ENCODE peak calls at places on chromosomes 11 and 22, in five cellular contexts. G is HCT116; H is Ammon's horn; T is activated CD8-positive, alpha-beta memory T cell treated with anti-CD3 and anti-CD28 coated beads for 48 hours; U is IMR-90. V is an unnamed sample.

GRCh38 chr22:25750569-25751173 is 8.7 kb downstream of the MYO18B start:
- DNase-seq in H (no peak), U (no peak), G (no peak), T (no peak), V (no peak)

GRCh38 chr22:38963872-38964271 is 6.5 kb downstream of the APOBEC3A start:
- DNase-seq in G (no peak), T (no peak), H (no peak), U (no peak), V (no peak)

GRCh38 chr22:35346596-35347220 is 34.2 kb upstream of the HMOX1 start:
- DNase-seq in H (no peak), G (no peak), T (no peak), U (no peak), V (no peak)

GRCh38 chr11:133745791-133746190 is 99.5 kb downstream of the SPATA19 start:
- DNase-seq in H (peak; percentile 50), U (no peak), G (no peak), T (no peak), V (no peak)

GRCh38 chr22:48945621-48946458 is 881.8 kb downstream of the BRD1 start:
- DNase-seq in T (no peak), H (no peak), U (no peak), G (no peak), V (no peak)

GRCh38 chr22:24201681-24202590 is 20.6 kb downstream of the SUSD2 start:
- DNase-seq in T (no peak), H (no peak), U (peak; percentile 35), G (peak; percentile 85), V (no peak)

GRCh38 chr11:131661137-131661536 is 290.7 kb downstream of the NTM start:
- DNase-seq in U (peak; percentile 32), H (no peak), T (no peak), G (no peak), V (no peak)

GRCh38 chr11:87219266-87219665 is 181.5 kb downstream of the TMEM135 start:
- DNase-seq in U (no peak), H (no peak), T (no peak), G (no peak), V (no peak)

GRCh38 chr11:102279641-102280170 is 37.6 kb upstream of the BIRC3 start:
- DNase-seq in U (peak; percentile 84), G (no peak), T (no peak), H (no peak), V (no peak)

GRCh38 chr11:72105888-72106287 is at the start of gene TOMT:
- DNase-seq in H (no peak), G (no peak), T (no peak), U (no peak), V (no peak)

GRCh38 chr11:60095477-60096120 is 7.1 kb downstream of the MS4A2 start:
- DNase-seq in H (no peak), T (no peak), U (no peak), G (no peak), V (no peak)

GRCh38 chr11:126363706-126364245 is 8.3 kb downstream of the ST3GAL4 start:
- DNase-seq in T (no peak), U (no peak), G (no peak), H (peak; percentile 87), V (peak; percentile 94)

GRCh38 chr22:24925586-24926427 is 20.7 kb downstream of the LHFPL7 start:
- DNase-seq in H (no peak), U (no peak), G (no peak), T (no peak), V (no peak)

GRCh38 chr11:12075822-12076821 is 34.3 kb upstream of the MICAL2 start:
- DNase-seq in G (no peak), H (peak; percentile 58), T (no peak), U (peak; percentile 100), V (no peak)

GRCh38 chr22:43174941-43175531 is 11.9 kb downstream of the TTLL12 start:
- DNase-seq in H (no peak), G (no peak), T (no peak), U (no peak), V (no peak)

GRCh38 chr11:36456136-36456535 is 53.9 kb downstream of the TRAF6 start:
- DNase-seq in T (no peak), G (no peak), H (no peak), U (no peak), V (no peak)

GRCh38 chr11:103920449-103920848 is 116.0 kb upstream of the DDI1 start:
- DNase-seq in G (no peak), H (no peak), T (no peak), U (peak; percentile 73), V (no peak)

GRCh38 chr11:1884123-1884415 is 7.6 kb downstream of the PRR33 start:
- DNase-seq in T (no peak), H (no peak), G (no peak), U (no peak), V (no peak)

GRCh38 chr11:128898580-128899344 is 7.6 kb downstream of the KCNJ5 start:
- DNase-seq in U (peak; percentile 66), G (no peak), T (no peak), H (no peak), V (no peak)

GRCh38 chr22:36445158-36445668 is 36.2 kb downstream of the TXN2 start:
- DNase-seq in G (no peak), U (peak; percentile 97), T (no peak), H (no peak), V (no peak)

GRCh38 chr11:67438121-67438902 is 830 bp upstream of the PTPRCAP start:
- DNase-seq in H (no peak), U (no peak), G (no peak), T (no peak), V (no peak)

GRCh38 chr22:46609175-46609690 is 11.0 kb upstream of the GRAMD4 start:
- DNase-seq in H (no peak), G (no peak), T (no peak), U (no peak), V (no peak)

GRCh38 chr11:1442163-1442562 is 44.4 kb downstream of the MOB2 start:
- DNase-seq in U (no peak), T (no peak), G (no peak), H (peak; percentile 40), V (no peak)

GRCh38 chr11:7480132-7480531 is 5.2 kb upstream of the OLFML1 start:
- DNase-seq in H (no peak), G (no peak), T (no peak), U (no peak), V (no peak)

GRCh38 chr11:2885017-2885675 is 429 bp downstream of the CDKN1C start:
- DNase-seq in U (peak; percentile 36), G (no peak), H (peak; percentile 74), T (no peak), V (peak; percentile 65)

GRCh38 chr22:27231266-27231665 is 570.3 kb downstream of the MN1 start:
- DNase-seq in U (no peak), T (no peak), G (no peak), H (no peak), V (no peak)

GRCh38 chr22:46148885-46149492 is 1.3 kb upstream of the PPARA start:
- DNase-seq in T (no peak), G (no peak), U (no peak), H (no peak), V (no peak)

GRCh38 chr11:11972942-11973341 is 35.5 kb downstream of the DKK3 start:
- DNase-seq in T (no peak), U (no peak), H (no peak), G (no peak), V (no peak)

GRCh38 chr11:66190776-66191175 is 77.7 kb upstream of the RAB1B start:
- DNase-seq in G (no peak), H (no peak), U (no peak), T (no peak), V (no peak)

V was measured in putamen.